ENCODE peak calls at places on chromosome 5, in seven cellular contexts. O is NCI-H524, D is GM04503, Y is GM12892, L is Caco-2, M is colonic mucosa, N is activated T-helper 1 cell treated with Interleukin-2 at 50 U/mL for 16 hours. I is an unnamed sample.

GRCh38 chr5:133945561-133945960 is 22.9 kb downstream of the C5orf15 start:
- DNase-seq in O (no peak), D (no peak), Y (no peak), L (no peak), M (no peak), N (no peak), I (no peak)

GRCh38 chr5:137649228-137649890 is 86.5 kb downstream of the KLHL3 start:
- DNase-seq in O (peak; percentile 88), D (no peak), Y (no peak), L (no peak), M (no peak), N (no peak), I (no peak)

GRCh38 chr5:179313849-179314521 is 31.3 kb downstream of the ADAMTS2 start:
- DNase-seq in O (peak; percentile 40), D (peak; percentile 86), Y (no peak), L (peak; percentile 19), M (peak; percentile 63), N (no peak), I (no peak)

GRCh38 chr5:150119421-150120061 is 33.2 kb upstream of the CSF1R start:
- DNase-seq in O (no peak), D (no peak), Y (no peak), L (peak; percentile 29), M (peak; percentile 20), N (no peak), I (no peak)

GRCh38 chr5:15034379-15034778 is 162.8 kb upstream of the ANKH start:
- DNase-seq in O (no peak), D (no peak), Y (no peak), L (no peak), M (no peak), N (no peak), I (no peak)

GRCh38 chr5:59621477-59621876 is 272.0 kb downstream of the PDE4D start:
- DNase-seq in O (no peak), D (no peak), Y (no peak), L (no peak), M (no peak), N (no peak), I (no peak)

GRCh38 chr5:132962429-132962928 is 955 bp downstream of the AFF4 start:
- DNase-seq in O (peak; percentile 28), D (no peak), Y (no peak), L (no peak), M (peak; percentile 41), N (no peak), I (no peak)

GRCh38 chr5:1669276-1670155 is 130.1 kb downstream of the MRPL36 start:
- DNase-seq in O (no peak), D (no peak), Y (no peak), L (no peak), M (no peak), N (no peak), I (no peak)

GRCh38 chr5:93151896-93152295 is 429.1 kb downstream of the NR2F1-AS1 start:
- DNase-seq in O (no peak), D (no peak), Y (no peak), L (no peak), M (no peak), N (no peak), I (no peak)

GRCh38 chr5:129963359-129963758 is 59.1 kb downstream of the CHSY3 start:
- DNase-seq in O (no peak), D (peak; percentile 86), Y (no peak), L (no peak), M (no peak), N (no peak), I (no peak)

GRCh38 chr5:38845555-38846378 is at the start of gene OSMR:
- DNase-seq in O (peak; percentile 8), D (peak; percentile 91), Y (no peak), L (no peak), M (peak; percentile 70), N (no peak), I (peak; percentile 25)

GRCh38 chr5:176784218-176785165 is 25.9 kb upstream of the UNC5A start:
- DNase-seq in O (peak; percentile 97), D (peak; percentile 31), Y (no peak), L (no peak), M (no peak), N (no peak), I (no peak)

GRCh38 chr5:79774171-79774854 is 84.7 kb downstream of the CMYA5 start:
- DNase-seq in O (peak; percentile 26), D (no peak), Y (no peak), L (peak; percentile 81), M (no peak), N (no peak), I (no peak)